ENCODE peak calls at places on chromosomes 3 and 15, in four cellular contexts. One of them, this sample, is unnamed.

GRCh38 chr3:126134219-126134975 is 46.0 kb downstream of the ALDH1L1 start:
- DNase-seq in K562: peak
- DNase-seq in HEK293T: peak
- DNase-seq in HepG2: peak
- DNase-seq in this sample: peak

GRCh38 chr3:167012691-167013090 is 367.4 kb downstream of the ZBBX start:
- DNase-seq in HEK293T: no peak
- DNase-seq in HepG2: no peak
- DNase-seq in K562: no peak
- DNase-seq in this sample: no peak

GRCh38 chr3:41199866-41200668 is 762 bp downstream of the CTNNB1 start:
- DNase-seq in HEK293T: peak
- DNase-seq in HepG2: no peak
- DNase-seq in K562: peak
- DNase-seq in this sample: peak

GRCh38 chr3:154182322-154182922 is 61.2 kb downstream of the ARHGEF26 start:
- DNase-seq in HepG2: no peak
- DNase-seq in K562: no peak
- DNase-seq in HEK293T: no peak
- DNase-seq in this sample: no peak

GRCh38 chr3:70247955-70248354 is 64.5 kb downstream of the MDFIC2 start:
- DNase-seq in K562: no peak
- DNase-seq in HEK293T: no peak
- DNase-seq in HepG2: no peak
- DNase-seq in this sample: no peak

GRCh38 chr3:100875239-100875638 is 118.0 kb downstream of the ABI3BP start:
- DNase-seq in HepG2: no peak
- DNase-seq in K562: no peak
- DNase-seq in HEK293T: no peak
- DNase-seq in this sample: no peak

GRCh38 chr15:71043373-71043772 is 71.9 kb upstream of the THSD4 start:
- DNase-seq in K562: no peak
- DNase-seq in HEK293T: no peak
- DNase-seq in HepG2: no peak
- DNase-seq in this sample: no peak

GRCh38 chr3:108283989-108284388 is 12.4 kb upstream of the HHLA2 start:
- DNase-seq in HepG2: no peak
- DNase-seq in HEK293T: no peak
- DNase-seq in K562: no peak
- DNase-seq in this sample: no peak

GRCh38 chr15:64842099-64842940 is 605 bp downstream of the PLEKHO2 start:
- DNase-seq in HEK293T: no peak
- DNase-seq in K562: peak
- DNase-seq in HepG2: no peak
- DNase-seq in this sample: no peak

GRCh38 chr3:155912574-155913190 is 42.2 kb downstream of the GMPS start:
- DNase-seq in HEK293T: no peak
- DNase-seq in K562: no peak
- DNase-seq in HepG2: no peak
- DNase-seq in this sample: no peak

GRCh38 chr3:105823149-105823866 is 45.5 kb downstream of the CBLB start:
- DNase-seq in HepG2: peak
- DNase-seq in K562: peak
- DNase-seq in HEK293T: no peak
- DNase-seq in this sample: no peak

GRCh38 chr15:67148196-67148701 is 82.8 kb downstream of the SMAD3 start:
- DNase-seq in K562: no peak
- DNase-seq in HEK293T: no peak
- DNase-seq in HepG2: peak
- DNase-seq in this sample: no peak

GRCh38 chr15:75573643-75574384 is 5.3 kb downstream of the PTPN9 start:
- DNase-seq in K562: no peak
- DNase-seq in HEK293T: no peak
- DNase-seq in HepG2: no peak
- DNase-seq in this sample: no peak

GRCh38 chr3:9349321-9350117 is 13.3 kb upstream of the THUMPD3 start:
- DNase-seq in HepG2: peak
- DNase-seq in K562: no peak
- DNase-seq in HEK293T: no peak
- DNase-seq in this sample: no peak

GRCh38 chr3:160343132-160343531 is 55.9 kb downstream of the IFT80 start:
- DNase-seq in HEK293T: no peak
- DNase-seq in K562: no peak
- DNase-seq in HepG2: peak
- DNase-seq in this sample: no peak

GRCh38 chr3:160400631-160401150 is 1.2 kb downstream of the SMC4 start:
- DNase-seq in K562: peak
- DNase-seq in HEK293T: peak
- DNase-seq in HepG2: no peak
- DNase-seq in this sample: peak

GRCh38 chr3:190811775-190812480 is 50.6 kb downstream of the GMNC start:
- DNase-seq in K562: peak
- DNase-seq in HEK293T: peak
- DNase-seq in HepG2: peak
- DNase-seq in this sample: peak

GRCh38 chr3:192843742-192844350 is 73.8 kb downstream of the MB21D2 start:
- DNase-seq in K562: no peak
- DNase-seq in HEK293T: no peak
- DNase-seq in HepG2: no peak
- DNase-seq in this sample: no peak

GRCh38 chr3:131762981-131763380 is 260.2 kb upstream of the MRPL3 start:
- DNase-seq in HepG2: no peak
- DNase-seq in HEK293T: no peak
- DNase-seq in K562: no peak
- DNase-seq in this sample: no peak

GRCh38 chr15:58430224-58430787 is 1.5 kb upstream of the LIPC start:
- DNase-seq in HEK293T: no peak
- DNase-seq in HepG2: no peak
- DNase-seq in K562: no peak
- DNase-seq in this sample: no peak

GRCh38 chr15:40796041-40796440 is 10.8 kb upstream of the ZFYVE19 start:
- DNase-seq in HEK293T: no peak
- DNase-seq in K562: no peak
- DNase-seq in HepG2: no peak
- DNase-seq in this sample: no peak

GRCh38 chr3:171092467-171092911 is 66.0 kb upstream of the SLC2A2 start:
- DNase-seq in HEK293T: no peak
- DNase-seq in K562: no peak
- DNase-seq in HepG2: peak
- DNase-seq in this sample: no peak

GRCh38 chr3:164794099-164794498 is 284.2 kb downstream of the SI start:
- DNase-seq in HepG2: no peak
- DNase-seq in HEK293T: no peak
- DNase-seq in K562: no peak
- DNase-seq in this sample: no peak

DNA sequence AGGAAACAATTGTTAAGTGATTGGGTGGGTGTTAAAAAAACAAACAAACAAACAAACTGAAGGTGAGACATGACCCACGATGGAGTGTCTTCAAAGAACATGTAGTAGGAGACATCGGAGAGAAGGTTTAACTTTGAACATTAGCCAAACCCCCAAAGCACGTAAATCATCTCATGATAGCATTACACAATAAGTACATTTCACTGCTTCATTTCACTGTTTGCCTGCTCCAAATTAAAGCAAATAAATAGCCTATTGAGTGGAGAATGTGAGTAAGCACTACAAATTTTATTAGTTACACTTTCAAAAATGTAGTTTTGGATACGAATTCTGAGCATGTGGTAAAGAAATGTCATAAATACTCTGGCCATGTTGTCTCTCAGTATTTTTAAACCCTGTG is 287.0 kb downstream of the SI start:
- DNase-seq in HEK293T: no peak
- DNase-seq in K562: no peak
- DNase-seq in HepG2: no peak
- DNase-seq in this sample: no peak
- TF ChIP-seq ELF4 in HEK293T: no peak
- TF ChIP-seq ELF4 in K562: no peak
- TF ChIP-seq ELF4 in HepG2: no peak
- TF ChIP-seq ELF4 in this sample: no peak

DNA sequence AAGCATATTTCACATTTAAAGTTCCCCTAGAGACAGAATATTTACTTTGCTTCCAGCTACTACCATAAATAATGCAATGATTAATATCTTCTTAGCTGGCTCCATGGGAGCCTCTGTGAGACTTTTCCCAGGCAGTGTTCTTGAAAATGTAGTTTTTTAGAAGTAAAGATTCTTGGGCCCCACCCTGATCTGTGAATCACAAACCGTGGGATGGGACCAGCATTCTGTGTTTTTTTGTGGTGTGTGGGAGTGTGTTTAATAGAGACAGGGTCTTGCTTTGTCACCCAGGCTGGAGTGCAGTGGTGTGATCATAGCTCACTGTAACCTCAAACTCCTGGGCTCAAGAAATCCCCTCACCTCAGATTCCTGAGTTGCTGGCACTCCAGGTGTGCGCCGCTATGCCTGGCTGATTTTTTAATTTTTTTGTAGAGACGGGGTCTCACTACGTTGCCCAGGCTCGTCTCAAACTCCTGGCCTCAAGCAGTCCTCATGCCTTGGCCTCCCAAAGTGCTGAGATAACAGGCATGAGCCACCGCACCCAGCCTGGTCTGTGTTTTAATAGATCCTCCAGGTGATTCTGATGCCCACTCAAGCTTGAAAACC is 83.0 kb downstream of the KLHL25 start:
- DNase-seq in K562: no peak
- DNase-seq in HEK293T: no peak
- DNase-seq in HepG2: no peak
- DNase-seq in this sample: no peak
- TF ChIP-seq ELF4 in K562: no peak
- TF ChIP-seq ELF4 in HEK293T: no peak
- TF ChIP-seq ELF4 in HepG2: no peak
- TF ChIP-seq ELF4 in this sample: no peak

DNA sequence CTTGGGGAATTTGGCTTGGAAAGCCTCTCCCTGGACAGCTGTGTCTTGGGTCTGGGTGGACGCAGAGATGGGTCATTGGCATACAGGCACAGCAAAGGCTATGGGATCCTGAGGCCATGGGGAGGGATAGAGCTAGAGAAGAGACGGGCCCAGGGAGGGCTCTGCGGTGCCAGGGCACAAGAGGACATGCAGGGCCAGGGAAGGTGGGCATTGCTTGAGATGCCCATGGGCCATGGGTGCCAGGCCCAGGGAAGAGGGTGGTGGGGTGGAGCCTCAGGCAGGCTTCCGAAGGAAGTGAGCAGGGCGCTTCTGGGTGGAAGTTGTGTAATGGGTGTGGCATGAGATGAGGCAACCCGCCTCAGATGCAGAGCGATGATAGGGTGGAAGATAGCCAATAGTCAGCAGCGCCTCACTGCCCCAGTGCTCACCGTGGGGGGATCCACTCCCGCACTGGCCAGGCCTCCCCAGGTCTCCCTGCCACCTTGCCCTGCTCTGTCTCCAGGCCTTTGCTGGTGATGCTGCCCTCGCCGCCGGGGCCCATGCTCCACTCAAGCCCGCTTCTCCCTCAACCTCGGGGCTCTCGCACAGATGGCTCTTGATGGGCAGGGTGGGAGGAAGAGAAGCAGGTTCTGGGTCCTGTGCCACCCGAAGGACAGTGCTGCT is 51.4 kb downstream of the DNAJB8 start:
- DNase-seq in K562: peak
- DNase-seq in HepG2: no peak
- DNase-seq in HEK293T: no peak
- DNase-seq in this sample: no peak
- TF ChIP-seq ELF4 in K562: no peak
- TF ChIP-seq ELF4 in HepG2: no peak
- TF ChIP-seq ELF4 in HEK293T: no peak
- TF ChIP-seq ELF4 in this sample: no peak

DNA sequence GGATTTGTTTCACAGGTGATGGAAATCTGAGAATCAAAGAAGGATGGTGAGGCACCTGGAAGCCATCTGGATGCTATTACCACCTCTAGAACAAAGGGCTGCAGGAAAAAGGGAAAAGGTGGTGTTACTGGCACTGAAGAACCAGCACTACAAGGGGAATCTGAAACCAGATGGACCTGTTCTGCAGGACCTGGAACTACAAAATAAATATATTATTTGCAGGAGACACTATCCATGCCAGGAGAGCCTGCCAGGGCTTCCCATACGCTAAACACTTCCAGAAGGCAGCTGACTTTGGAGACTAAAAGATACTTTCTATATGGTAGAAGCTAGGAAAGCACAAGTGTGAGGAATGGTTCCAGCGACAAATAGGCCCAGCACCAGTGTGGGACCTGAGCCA is 83.4 kb upstream of the POU1F1 start:
- DNase-seq in K562: no peak
- DNase-seq in HEK293T: no peak
- DNase-seq in HepG2: no peak
- DNase-seq in this sample: no peak
- TF ChIP-seq ELF4 in K562: no peak
- TF ChIP-seq ELF4 in HEK293T: no peak
- TF ChIP-seq ELF4 in HepG2: no peak
- TF ChIP-seq ELF4 in this sample: no peak

GRCh38 chr3:120102232-120102631 is 8.0 kb upstream of the GSK3B start:
- DNase-seq in K562: no peak
- DNase-seq in HepG2: no peak
- DNase-seq in HEK293T: no peak
- DNase-seq in this sample: no peak

GRCh38 chr3:120102674-120103073 is 8.4 kb upstream of the GSK3B start:
- DNase-seq in HepG2: no peak
- DNase-seq in HEK293T: no peak
- DNase-seq in K562: no peak
- DNase-seq in this sample: no peak

GRCh38 chr3:120101624-120102023 is 7.4 kb upstream of the GSK3B start:
- DNase-seq in K562: no peak
- DNase-seq in HEK293T: no peak
- DNase-seq in HepG2: no peak
- DNase-seq in this sample: no peak

GRCh38 chr3:120098710-120099109 is 4.5 kb upstream of the GSK3B start:
- DNase-seq in K562: no peak
- DNase-seq in HepG2: no peak
- DNase-seq in HEK293T: no peak
- DNase-seq in this sample: no peak

DNA sequence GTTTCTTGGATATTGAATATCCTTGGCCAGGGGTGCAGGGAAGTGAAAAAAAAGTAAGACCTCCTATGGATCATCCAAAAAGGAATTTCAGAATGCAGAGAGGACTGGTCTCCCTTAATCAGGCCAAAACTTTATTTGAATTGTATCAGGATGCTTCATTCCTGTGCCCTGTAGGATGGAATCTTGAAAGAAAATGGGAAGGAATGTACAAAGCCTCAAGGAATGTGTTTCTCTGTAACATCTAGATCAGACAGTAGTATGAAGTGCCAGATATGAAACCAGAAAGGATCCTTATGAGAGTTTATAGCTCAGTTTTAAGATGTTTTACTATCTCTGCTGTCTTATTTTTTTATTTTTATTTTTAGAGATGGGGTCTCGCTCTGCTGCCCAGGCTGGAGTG is 6.5 kb upstream of the GSK3B start:
- DNase-seq in HepG2: no peak
- DNase-seq in K562: no peak
- DNase-seq in HEK293T: no peak
- DNase-seq in this sample: no peak
- TF ChIP-seq ELF4 in HepG2: no peak
- TF ChIP-seq ELF4 in K562: no peak
- TF ChIP-seq ELF4 in HEK293T: no peak
- TF ChIP-seq ELF4 in this sample: no peak

GRCh38 chr15:36966704-36967103 is 133.6 kb downstream of the MEIS2 start:
- DNase-seq in HepG2: no peak
- DNase-seq in K562: no peak
- DNase-seq in HEK293T: no peak
- DNase-seq in this sample: no peak
- TF ChIP-seq ELF4 in HepG2: no peak
- TF ChIP-seq ELF4 in K562: no peak
- TF ChIP-seq ELF4 in HEK293T: no peak
- TF ChIP-seq ELF4 in this sample: no peak

GRCh38 chr3:89300976-89301375 is 193.6 kb downstream of the EPHA3 start:
- DNase-seq in K562: no peak
- DNase-seq in HepG2: no peak
- DNase-seq in HEK293T: no peak
- DNase-seq in this sample: no peak
- TF ChIP-seq ELF4 in K562: no peak
- TF ChIP-seq ELF4 in HepG2: no peak
- TF ChIP-seq ELF4 in HEK293T: no peak
- TF ChIP-seq ELF4 in this sample: no peak

This sample was measured in WTC11.